ENCODE peak calls at places on chromosomes 3 and 15, in four cellular contexts. H, M, G and X are unnamed samples.

GRCh38 chr3:41026394-41027177 is 172.7 kb upstream of the CTNNB1 start:
- DNase-seq in H (peak), M (peak), G (no peak), X (peak)

GRCh38 chr3:4936982-4937614 is 42.1 kb upstream of the BHLHE40 start:
- DNase-seq in H (no peak), M (no peak), G (no peak), X (no peak)

GRCh38 chr3:110933786-110934415 is 137.7 kb upstream of the NECTIN3 start:
- DNase-seq in H (no peak), M (no peak), G (no peak), X (no peak)

GRCh38 chr3:110736332-110736731 is 335.3 kb upstream of the NECTIN3 start:
- DNase-seq in H (no peak), M (no peak), G (no peak), X (no peak)

GRCh38 chr15:52148409-52148808 is 35.8 kb upstream of the BCL2L10 start:
- DNase-seq in H (no peak), M (no peak), G (no peak), X (no peak)

GRCh38 chr15:27820232-27820631 is 278.9 kb downstream of the OCA2 start:
- DNase-seq in H (no peak), M (no peak), G (no peak), X (peak)

GRCh38 chr3:36373084-36373483 is 7.2 kb upstream of the STAC start:
- DNase-seq in H (peak), M (no peak), G (no peak), X (peak)

GRCh38 chr3:11034297-11035000 is 41.9 kb downstream of the SLC6A1 start:
- DNase-seq in H (no peak), M (no peak), G (peak), X (no peak)

GRCh38 chr15:66797921-66798320 is 95.9 kb downstream of the SMAD6 start:
- DNase-seq in H (no peak), M (no peak), G (no peak), X (no peak)

GRCh38 chr3:125478321-125478720 is 41.7 kb downstream of the SNX4 start:
- DNase-seq in H (no peak), M (no peak), G (no peak), X (no peak)

GRCh38 chr3:143185401-143185800 is 65.8 kb downstream of the CHST2 start:
- DNase-seq in H (no peak), M (no peak), G (no peak), X (no peak)

GRCh38 chr3:115533218-115533617 is 90.1 kb upstream of the GAP43 start:
- DNase-seq in H (no peak), M (no peak), G (no peak), X (no peak)

GRCh38 chr3:27545061-27545460 is 60.9 kb upstream of the SLC4A7 start:
- DNase-seq in H (peak), M (no peak), G (no peak), X (no peak)

GRCh38 chr3:124360626-124361025 is 368.7 kb upstream of the ROPN1 start:
- DNase-seq in H (no peak), M (no peak), G (no peak), X (no peak)

GRCh38 chr3:135444058-135444457 is 521.5 kb upstream of the PPP2R3A start:
- DNase-seq in H (no peak), M (no peak), G (no peak), X (no peak)

GRCh38 chr3:46566040-46566631 is at the start of gene LRRC2:
- DNase-seq in H (peak), M (peak), G (peak), X (no peak)

GRCh38 chr3:134359121-134360010 is 14.9 kb downstream of the AMOTL2 start:
- DNase-seq in H (no peak), M (peak), G (no peak), X (no peak)

GRCh38 chr3:134357914-134358811 is 16.1 kb downstream of the AMOTL2 start:
- DNase-seq in H (peak), M (no peak), G (peak), X (peak)

GRCh38 chr3:134355416-134355815 is 18.8 kb downstream of the AMOTL2 start:
- DNase-seq in H (no peak), M (no peak), G (no peak), X (no peak)

GRCh38 chr3:134356411-134357040 is 17.7 kb downstream of the AMOTL2 start:
- DNase-seq in H (no peak), M (no peak), G (no peak), X (no peak)

DNA sequence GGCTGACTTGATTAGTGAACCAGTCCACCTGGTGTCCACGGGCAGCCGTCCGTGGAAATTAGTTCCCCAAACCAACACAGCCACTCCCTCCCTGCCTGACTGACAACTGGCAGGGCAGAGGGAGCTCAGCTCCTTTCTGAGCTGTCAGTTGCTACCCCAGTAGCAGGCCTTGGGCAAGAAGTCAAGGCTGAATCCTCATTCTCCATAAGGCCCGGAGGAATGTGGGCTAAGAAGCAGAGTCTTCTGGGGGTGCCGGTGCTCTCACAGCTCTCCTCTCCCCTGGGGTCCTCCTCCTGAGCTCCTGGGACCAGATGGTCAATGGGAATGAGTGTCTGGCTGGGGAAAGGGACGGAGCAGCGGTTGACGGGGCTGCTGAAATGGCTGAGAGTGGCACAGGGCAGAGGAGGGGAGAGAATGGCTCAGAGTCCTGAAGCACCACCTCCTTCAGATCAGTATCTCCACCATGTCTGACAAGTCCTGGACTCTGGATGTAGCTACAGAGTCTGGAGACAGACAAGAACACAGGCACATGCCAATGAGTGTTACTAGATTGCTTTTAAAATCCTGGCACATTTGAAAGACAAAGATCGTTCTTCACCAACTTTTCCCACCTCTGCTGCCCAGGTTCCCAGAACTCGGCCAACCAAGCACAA is 16.9 kb downstream of the AMOTL2 start:
- DNase-seq in H (no peak), M (no peak), G (no peak), X (no peak)
- H3K27ac ChIP-seq in H (peak), M (peak), G (peak), X (no peak)

DNA sequence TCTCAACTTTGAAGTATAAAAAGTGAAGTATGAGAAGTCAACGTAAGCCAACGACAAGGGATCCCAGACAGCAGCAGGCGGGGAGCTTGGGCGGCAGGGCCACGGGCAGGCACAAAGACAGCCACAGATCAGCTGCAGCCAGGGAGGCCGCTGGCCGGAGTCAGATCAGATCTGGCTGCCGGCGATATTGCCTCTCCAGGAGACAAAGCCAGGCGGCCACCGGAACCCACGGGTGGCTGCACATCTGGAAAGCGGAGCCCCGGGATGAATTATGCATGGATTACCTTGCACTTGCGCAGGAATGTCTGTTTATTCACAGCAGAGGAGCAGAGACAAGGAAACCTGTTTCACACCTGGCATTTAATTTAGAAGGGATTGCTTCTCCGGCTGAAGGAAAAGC is 428.0 kb upstream of the MCTP2 start:
- DNase-seq in H (no peak), M (no peak), G (no peak), X (no peak)
- H3K27ac ChIP-seq in H (no peak), M (no peak), G (no peak), X (no peak)

DNA sequence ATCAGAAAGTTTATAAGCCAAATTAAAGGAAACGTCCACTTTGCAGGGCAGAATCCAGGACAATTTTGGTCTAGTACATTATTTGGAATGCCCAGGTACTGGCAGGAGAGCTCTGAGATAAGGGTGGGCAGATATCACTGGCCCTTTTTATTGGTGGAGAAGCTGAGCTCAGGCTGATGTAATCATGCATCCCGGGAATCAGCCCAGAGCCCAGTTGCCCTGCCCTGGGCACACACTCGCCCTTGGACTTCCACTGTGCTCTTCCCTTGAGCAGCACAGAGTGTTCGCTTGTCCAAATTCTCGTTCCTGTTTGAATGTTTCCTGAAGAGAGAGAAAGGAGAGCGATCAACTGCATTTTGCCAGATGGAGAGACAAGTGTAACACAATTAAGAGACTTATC is 3.7 kb downstream of the AQP9 start:
- DNase-seq in H (no peak), M (no peak), G (no peak), X (no peak)
- H3K27ac ChIP-seq in H (no peak), M (no peak), G (no peak), X (no peak)

GRCh38 chr3:12973827-12974226 is 99.4 kb downstream of the IQSEC1 start:
- DNase-seq in H (no peak), M (no peak), G (no peak), X (no peak)
- H3K27ac ChIP-seq in H (no peak), M (no peak), G (no peak), X (no peak)